ENCODE peak calls at places on chromosomes 11 and 22, in eight cellular contexts. One of them, this sample, is unnamed.

GRCh38 chr22:45807156-45807915 is 135.7 kb downstream of the ATXN10 start:
- DNase-seq in uterus: no peak
- DNase-seq in AG04450: no peak
- DNase-seq in SK-N-SH: no peak
- DNase-seq in mucosa of descending colon: no peak
- DNase-seq in OCI-LY7: no peak
- DNase-seq in left ventricle myocardium inferior: no peak
- DNase-seq in LNCaP clone FGC: no peak
- DNase-seq in this sample: no peak

GRCh38 chr11:106344392-106344791 is 266.9 kb downstream of the AASDHPPT start:
- DNase-seq in left ventricle myocardium inferior: no peak
- DNase-seq in SK-N-SH: no peak
- DNase-seq in mucosa of descending colon: no peak
- DNase-seq in uterus: no peak
- DNase-seq in OCI-LY7: no peak
- DNase-seq in LNCaP clone FGC: no peak
- DNase-seq in AG04450: peak
- DNase-seq in this sample: peak

GRCh38 chr11:330694-331314 is 10.1 kb upstream of the IFITM3 start:
- DNase-seq in AG04450: no peak
- DNase-seq in mucosa of descending colon: peak
- DNase-seq in SK-N-SH: no peak
- DNase-seq in LNCaP clone FGC: no peak
- DNase-seq in left ventricle myocardium inferior: no peak
- DNase-seq in OCI-LY7: peak
- DNase-seq in uterus: no peak
- DNase-seq in this sample: no peak

GRCh38 chr11:77379253-77379652 is 77.8 kb upstream of the GDPD4 start:
- DNase-seq in OCI-LY7: no peak
- DNase-seq in uterus: no peak
- DNase-seq in AG04450: no peak
- DNase-seq in mucosa of descending colon: no peak
- DNase-seq in SK-N-SH: no peak
- DNase-seq in LNCaP clone FGC: no peak
- DNase-seq in left ventricle myocardium inferior: no peak
- DNase-seq in this sample: peak

GRCh38 chr11:128095459-128096096 is 491.8 kb downstream of the ETS1 start:
- DNase-seq in OCI-LY7: peak
- DNase-seq in LNCaP clone FGC: no peak
- DNase-seq in left ventricle myocardium inferior: no peak
- DNase-seq in mucosa of descending colon: no peak
- DNase-seq in uterus: no peak
- DNase-seq in SK-N-SH: no peak
- DNase-seq in AG04450: peak
- DNase-seq in this sample: peak

GRCh38 chr11:85776951-85777602 is 33.9 kb downstream of the SYTL2 start:
- DNase-seq in OCI-LY7: no peak
- DNase-seq in mucosa of descending colon: no peak
- DNase-seq in left ventricle myocardium inferior: no peak
- DNase-seq in LNCaP clone FGC: no peak
- DNase-seq in AG04450: no peak
- DNase-seq in uterus: no peak
- DNase-seq in SK-N-SH: no peak
- DNase-seq in this sample: no peak

GRCh38 chr11:14041040-14041439 is 78.5 kb downstream of the SPON1 start:
- DNase-seq in mucosa of descending colon: no peak
- DNase-seq in LNCaP clone FGC: no peak
- DNase-seq in left ventricle myocardium inferior: no peak
- DNase-seq in uterus: no peak
- DNase-seq in OCI-LY7: peak
- DNase-seq in AG04450: no peak
- DNase-seq in SK-N-SH: no peak
- DNase-seq in this sample: no peak

GRCh38 chr11:75492181-75492820 is 33.4 kb downstream of the GDPD5 start:
- DNase-seq in left ventricle myocardium inferior: no peak
- DNase-seq in mucosa of descending colon: no peak
- DNase-seq in LNCaP clone FGC: no peak
- DNase-seq in AG04450: no peak
- DNase-seq in SK-N-SH: no peak
- DNase-seq in uterus: no peak
- DNase-seq in OCI-LY7: peak
- DNase-seq in this sample: no peak

GRCh38 chr11:111798279-111798678 is 32.1 kb upstream of the PPP2R1B start:
- DNase-seq in OCI-LY7: no peak
- DNase-seq in left ventricle myocardium inferior: no peak
- DNase-seq in LNCaP clone FGC: no peak
- DNase-seq in AG04450: no peak
- DNase-seq in uterus: no peak
- DNase-seq in SK-N-SH: no peak
- DNase-seq in mucosa of descending colon: no peak
- DNase-seq in this sample: no peak

GRCh38 chr22:29044657-29045176 is 16.9 kb downstream of the C22orf31 start:
- DNase-seq in uterus: no peak
- DNase-seq in AG04450: no peak
- DNase-seq in SK-N-SH: no peak
- DNase-seq in OCI-LY7: no peak
- DNase-seq in LNCaP clone FGC: no peak
- DNase-seq in left ventricle myocardium inferior: no peak
- DNase-seq in mucosa of descending colon: no peak
- DNase-seq in this sample: peak

GRCh38 chr11:83827520-83827919 is 541.4 kb upstream of the CCDC90B start:
- DNase-seq in OCI-LY7: no peak
- DNase-seq in uterus: no peak
- DNase-seq in SK-N-SH: no peak
- DNase-seq in left ventricle myocardium inferior: no peak
- DNase-seq in LNCaP clone FGC: no peak
- DNase-seq in mucosa of descending colon: no peak
- DNase-seq in AG04450: no peak
- DNase-seq in this sample: no peak

GRCh38 chr11:2893935-2894334 is 8.4 kb upstream of the CDKN1C start:
- DNase-seq in left ventricle myocardium inferior: no peak
- DNase-seq in SK-N-SH: no peak
- DNase-seq in OCI-LY7: no peak
- DNase-seq in LNCaP clone FGC: no peak
- DNase-seq in mucosa of descending colon: peak
- DNase-seq in uterus: no peak
- DNase-seq in AG04450: no peak
- DNase-seq in this sample: no peak

GRCh38 chr11:114340311-114341131 is 44.3 kb downstream of the NNMT start:
- DNase-seq in uterus: peak
- DNase-seq in SK-N-SH: peak
- DNase-seq in LNCaP clone FGC: peak
- DNase-seq in left ventricle myocardium inferior: peak
- DNase-seq in AG04450: peak
- DNase-seq in OCI-LY7: peak
- DNase-seq in mucosa of descending colon: peak
- DNase-seq in this sample: peak

GRCh38 chr11:47659273-47659672 is 16.9 kb upstream of the MTCH2 start:
- DNase-seq in OCI-LY7: no peak
- DNase-seq in uterus: no peak
- DNase-seq in left ventricle myocardium inferior: no peak
- DNase-seq in mucosa of descending colon: no peak
- DNase-seq in AG04450: no peak
- DNase-seq in LNCaP clone FGC: no peak
- DNase-seq in SK-N-SH: no peak
- DNase-seq in this sample: no peak

GRCh38 chr11:133889188-133889587 is 43.9 kb upstream of the SPATA19 start:
- DNase-seq in uterus: no peak
- DNase-seq in OCI-LY7: no peak
- DNase-seq in AG04450: no peak
- DNase-seq in left ventricle myocardium inferior: no peak
- DNase-seq in SK-N-SH: no peak
- DNase-seq in mucosa of descending colon: no peak
- DNase-seq in LNCaP clone FGC: no peak
- DNase-seq in this sample: no peak

GRCh38 chr22:48891688-48892380 is 935.8 kb downstream of the BRD1 start:
- DNase-seq in uterus: no peak
- DNase-seq in LNCaP clone FGC: no peak
- DNase-seq in AG04450: no peak
- DNase-seq in OCI-LY7: no peak
- DNase-seq in left ventricle myocardium inferior: no peak
- DNase-seq in mucosa of descending colon: no peak
- DNase-seq in SK-N-SH: no peak
- DNase-seq in this sample: no peak

GRCh38 chr22:17435375-17435774 is 66.1 kb downstream of the CECR2 start:
- DNase-seq in mucosa of descending colon: no peak
- DNase-seq in AG04450: no peak
- DNase-seq in LNCaP clone FGC: no peak
- DNase-seq in SK-N-SH: no peak
- DNase-seq in OCI-LY7: no peak
- DNase-seq in uterus: no peak
- DNase-seq in left ventricle myocardium inferior: no peak
- DNase-seq in this sample: no peak

GRCh38 chr11:995752-996420 is 40.6 kb downstream of the MUC6 start:
- DNase-seq in SK-N-SH: no peak
- DNase-seq in uterus: peak
- DNase-seq in LNCaP clone FGC: no peak
- DNase-seq in OCI-LY7: no peak
- DNase-seq in AG04450: no peak
- DNase-seq in mucosa of descending colon: no peak
- DNase-seq in left ventricle myocardium inferior: no peak
- DNase-seq in this sample: peak

GRCh38 chr22:17476838-17477237 is 86.5 kb upstream of the SLC25A18 start:
- DNase-seq in AG04450: no peak
- DNase-seq in uterus: no peak
- DNase-seq in OCI-LY7: no peak
- DNase-seq in LNCaP clone FGC: no peak
- DNase-seq in SK-N-SH: no peak
- DNase-seq in left ventricle myocardium inferior: no peak
- DNase-seq in mucosa of descending colon: no peak
- DNase-seq in this sample: no peak

GRCh38 chr22:35549338-35549737 is 8.7 kb downstream of the RASD2 start:
- DNase-seq in mucosa of descending colon: no peak
- DNase-seq in uterus: no peak
- DNase-seq in left ventricle myocardium inferior: peak
- DNase-seq in LNCaP clone FGC: no peak
- DNase-seq in OCI-LY7: no peak
- DNase-seq in SK-N-SH: no peak
- DNase-seq in AG04450: no peak
- DNase-seq in this sample: no peak

GRCh38 chr11:73532310-73532709 is 65.6 kb downstream of the FAM168A start:
- DNase-seq in OCI-LY7: no peak
- DNase-seq in mucosa of descending colon: no peak
- DNase-seq in uterus: no peak
- DNase-seq in SK-N-SH: no peak
- DNase-seq in left ventricle myocardium inferior: no peak
- DNase-seq in AG04450: peak
- DNase-seq in LNCaP clone FGC: no peak
- DNase-seq in this sample: no peak

GRCh38 chr11:16191852-16192240 is 164.5 kb downstream of the SOX6 start:
- DNase-seq in OCI-LY7: peak
- DNase-seq in mucosa of descending colon: no peak
- DNase-seq in SK-N-SH: peak
- DNase-seq in left ventricle myocardium inferior: no peak
- DNase-seq in uterus: no peak
- DNase-seq in AG04450: no peak
- DNase-seq in LNCaP clone FGC: no peak
- DNase-seq in this sample: no peak

GRCh38 chr11:33259869-33260268 is 2.7 kb downstream of the HIPK3 start:
- DNase-seq in SK-N-SH: no peak
- DNase-seq in AG04450: no peak
- DNase-seq in OCI-LY7: no peak
- DNase-seq in uterus: no peak
- DNase-seq in left ventricle myocardium inferior: no peak
- DNase-seq in LNCaP clone FGC: no peak
- DNase-seq in mucosa of descending colon: no peak
- DNase-seq in this sample: no peak
- H3K4me3 ChIP-seq in SK-N-SH: peak
- H3K4me3 ChIP-seq in AG04450: peak
- H3K4me3 ChIP-seq in OCI-LY7: peak
- H3K4me3 ChIP-seq in uterus: peak
- H3K4me3 ChIP-seq in left ventricle myocardium inferior: peak
- H3K4me3 ChIP-seq in LNCaP clone FGC: no peak
- H3K4me3 ChIP-seq in mucosa of descending colon: no peak
- H3K4me3 ChIP-seq in this sample: peak

GRCh38 chr11:91773090-91773489 is 451.5 kb upstream of the FAT3 start:
- DNase-seq in uterus: no peak
- DNase-seq in mucosa of descending colon: no peak
- DNase-seq in AG04450: no peak
- DNase-seq in SK-N-SH: no peak
- DNase-seq in OCI-LY7: no peak
- DNase-seq in LNCaP clone FGC: no peak
- DNase-seq in left ventricle myocardium inferior: no peak
- DNase-seq in this sample: no peak
- TF ChIP-seq CTCF in uterus: no peak
- TF ChIP-seq CTCF in mucosa of descending colon: no peak
- TF ChIP-seq CTCF in AG04450: no peak
- TF ChIP-seq CTCF in SK-N-SH: peak
- TF ChIP-seq CTCF in OCI-LY7: no peak
- TF ChIP-seq CTCF in LNCaP clone FGC: peak
- TF ChIP-seq CTCF in left ventricle myocardium inferior: no peak
- TF ChIP-seq CTCF in this sample: peak

GRCh38 chr11:110747531-110747930 is 35.3 kb upstream of the ARHGAP20 start:
- DNase-seq in uterus: no peak
- DNase-seq in AG04450: no peak
- DNase-seq in SK-N-SH: no peak
- DNase-seq in OCI-LY7: no peak
- DNase-seq in left ventricle myocardium inferior: no peak
- DNase-seq in LNCaP clone FGC: peak
- DNase-seq in mucosa of descending colon: no peak
- DNase-seq in this sample: no peak

GRCh38 chr11:110755961-110756360 is 43.7 kb upstream of the ARHGAP20 start:
- DNase-seq in AG04450: no peak
- DNase-seq in uterus: no peak
- DNase-seq in LNCaP clone FGC: peak
- DNase-seq in mucosa of descending colon: no peak
- DNase-seq in left ventricle myocardium inferior: no peak
- DNase-seq in SK-N-SH: no peak
- DNase-seq in OCI-LY7: no peak
- DNase-seq in this sample: no peak

GRCh38 chr11:110752890-110753289 is 40.7 kb upstream of the ARHGAP20 start:
- DNase-seq in AG04450: no peak
- DNase-seq in mucosa of descending colon: no peak
- DNase-seq in left ventricle myocardium inferior: no peak
- DNase-seq in uterus: no peak
- DNase-seq in OCI-LY7: no peak
- DNase-seq in LNCaP clone FGC: no peak
- DNase-seq in SK-N-SH: no peak
- DNase-seq in this sample: no peak

GRCh38 chr11:110750100-110750499 is 37.9 kb upstream of the ARHGAP20 start:
- DNase-seq in OCI-LY7: no peak
- DNase-seq in LNCaP clone FGC: no peak
- DNase-seq in SK-N-SH: no peak
- DNase-seq in left ventricle myocardium inferior: no peak
- DNase-seq in uterus: no peak
- DNase-seq in mucosa of descending colon: no peak
- DNase-seq in AG04450: no peak
- DNase-seq in this sample: no peak
- H3K4me3 ChIP-seq in OCI-LY7: no peak
- H3K4me3 ChIP-seq in LNCaP clone FGC: no peak
- H3K4me3 ChIP-seq in SK-N-SH: no peak
- H3K4me3 ChIP-seq in left ventricle myocardium inferior: no peak
- H3K4me3 ChIP-seq in uterus: no peak
- H3K4me3 ChIP-seq in mucosa of descending colon: no peak
- H3K4me3 ChIP-seq in AG04450: no peak
- H3K4me3 ChIP-seq in this sample: no peak

DNA sequence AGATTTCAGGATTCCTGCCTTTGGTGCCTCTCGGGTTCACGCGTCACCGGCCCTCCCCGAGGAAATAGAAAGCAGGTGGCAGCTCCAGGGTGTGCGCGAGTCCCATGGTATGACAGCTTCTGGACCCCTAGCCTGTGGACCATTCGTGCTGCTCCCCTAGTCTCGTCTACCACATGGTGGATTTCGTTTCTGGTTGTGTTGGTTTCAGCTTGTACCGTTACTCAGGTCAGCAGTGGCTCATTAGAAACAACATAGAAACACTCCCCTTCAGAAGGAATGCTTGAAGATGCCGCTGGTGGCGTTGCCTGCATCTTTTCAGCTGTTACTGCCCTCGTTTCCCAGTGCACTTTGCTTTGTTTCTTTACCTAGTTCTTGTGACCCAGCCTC is 705 bp downstream of the TTC17 start:
- DNase-seq in left ventricle myocardium inferior: no peak
- DNase-seq in AG04450: no peak
- DNase-seq in uterus: no peak
- DNase-seq in LNCaP clone FGC: no peak
- DNase-seq in SK-N-SH: peak
- DNase-seq in OCI-LY7: peak
- DNase-seq in mucosa of descending colon: no peak
- DNase-seq in this sample: peak
- TF ChIP-seq CTCF in left ventricle myocardium inferior: no peak
- TF ChIP-seq CTCF in AG04450: no peak
- TF ChIP-seq CTCF in uterus: no peak
- TF ChIP-seq CTCF in LNCaP clone FGC: peak
- TF ChIP-seq CTCF in SK-N-SH: no peak
- TF ChIP-seq CTCF in OCI-LY7: peak
- TF ChIP-seq CTCF in mucosa of descending colon: no peak
- TF ChIP-seq CTCF in this sample: no peak